ENCODE peak calls at places on chromosomes 4 and X, in five cellular contexts. F is heart left ventricle, M is Peyer's patch, Q is upper lobe of right lung, O is endothelial cell of umbilical vein. G is an unnamed sample.

GRCh38 chr4:56906534-56906933 is 1.2 kb upstream of the REST start:
- DNase-seq in F (no peak), M (no peak), Q (no peak), O (no peak), G (no peak)

GRCh38 chr4:8656185-8656517 is 63.6 kb downstream of the CPZ start:
- DNase-seq in F (no peak), M (no peak), Q (no peak), O (no peak), G (no peak)

GRCh38 chr4:156971623-156972369 is at the start of gene PDGFC:
- DNase-seq in F (peak; percentile 70), M (peak; percentile 78), Q (peak; percentile 95), O (peak; percentile 75), G (peak; percentile 50)

GRCh38 chr4:77418333-77418732 is 187.3 kb upstream of the CXCL13 start:
- DNase-seq in F (no peak), M (no peak), Q (no peak), O (no peak), G (no peak)

GRCh38 chr4:48315728-48316630 is 25.4 kb upstream of the SLAIN2 start:
- DNase-seq in F (no peak), M (no peak), Q (no peak), O (peak; percentile 64), G (no peak)

GRCh38 chr4:21304061-21304541 is 603.8 kb downstream of the PACRGL start:
- DNase-seq in F (no peak), M (no peak), Q (peak; percentile 55), O (no peak), G (no peak)

GRCh38 chrX:70166601-70167590 is 10.4 kb upstream of the DGAT2L6 start:
- DNase-seq in F (no peak), M (no peak), Q (no peak), O (peak; percentile 53), G (no peak)

GRCh38 chrX:49959602-49960001 is 37.2 kb downstream of the CLCN5 start:
- DNase-seq in F (no peak), M (no peak), Q (no peak), O (no peak), G (no peak)

GRCh38 chr4:101019941-101020401 is 327.4 kb downstream of the PPP3CA start:
- DNase-seq in F (no peak), M (no peak), Q (no peak), O (peak; percentile 51), G (no peak)

GRCh38 chrX:93985621-93986020 is 311.6 kb downstream of the FAM133A start:
- DNase-seq in F (no peak), M (no peak), Q (no peak), O (no peak), G (no peak)

GRCh38 chrX:68429216-68429615 is 4.1 kb downstream of the OPHN1 start:
- DNase-seq in F (no peak), M (no peak), Q (no peak), O (no peak), G (no peak)
- H3K4me1 ChIP-seq in F (peaks cover 1% of the 10 kb centered on the region), M (no peaks in the 10 kb centered on the region), Q (no peaks in the 10 kb centered on the region), O (peaks cover 9% of the 10 kb centered on the region), G (no peaks in the 10 kb centered on the region)

DNA sequence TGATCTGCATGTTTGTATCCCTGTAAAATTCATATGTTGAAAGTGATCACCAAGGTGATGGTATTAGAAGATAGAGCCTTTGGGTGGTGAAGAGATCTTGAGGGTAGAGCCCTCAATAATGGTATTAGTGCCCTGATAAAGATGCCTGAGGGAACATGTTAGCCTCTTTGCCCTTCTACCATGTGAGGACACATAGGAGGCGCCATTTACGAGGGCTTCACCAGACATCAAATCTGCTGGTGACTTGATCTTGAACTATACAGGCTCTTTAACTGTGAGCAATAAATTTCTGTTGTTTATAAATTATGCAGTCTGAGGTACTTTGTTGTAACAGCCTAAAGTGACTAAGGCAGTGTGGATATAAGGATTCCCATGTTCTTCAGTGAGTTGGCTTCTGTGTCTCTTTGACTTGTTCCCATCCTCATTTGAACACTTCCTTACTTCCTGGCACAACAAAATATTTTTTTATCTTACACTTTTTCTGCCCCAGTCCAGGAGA is 11.8 kb downstream of the MOB1B start:
- DNase-seq in F (no peak), M (no peak), Q (no peak), O (no peak), G (no peak)
- TF ChIP-seq CTCF in F (no peak), M (no peak), Q (no peak), O (no peak), G (no peak)

DNA sequence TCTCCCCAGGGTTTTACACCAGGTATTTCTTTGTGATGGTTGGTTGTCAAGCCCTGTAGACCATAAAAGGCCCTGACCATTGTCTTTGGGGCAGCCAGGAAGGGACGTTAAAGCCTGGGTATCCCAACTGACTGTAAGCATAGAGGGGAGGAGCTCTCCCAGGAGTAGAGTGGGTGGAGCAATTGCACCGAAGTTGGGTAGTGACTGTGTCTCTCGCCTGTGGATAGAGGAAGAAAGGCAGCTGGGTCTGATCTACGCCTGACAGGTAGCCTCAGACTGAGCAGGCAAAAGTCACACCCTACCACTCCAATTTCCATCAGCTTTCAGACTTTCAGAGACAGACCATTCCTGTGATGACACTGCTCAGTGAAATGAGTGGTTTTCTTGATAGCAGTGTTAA is 123.3 kb downstream of the KLHL8 start:
- DNase-seq in F (no peak), M (no peak), Q (no peak), O (no peak), G (no peak)
- H3K4me1 ChIP-seq in F (peaks cover 14% of the 10 kb centered on the region), M (no peaks in the 10 kb centered on the region), Q (peaks cover 37% of the 10 kb centered on the region), O (peaks cover 17% of the 10 kb centered on the region), G (peaks cover 21% of the 10 kb centered on the region)

GRCh38 chrX:138034136-138034535 is 468.2 kb downstream of the ZIC3 start:
- DNase-seq in F (no peak), M (no peak), Q (no peak), O (no peak), G (no peak)
- TF ChIP-seq CTCF in F (no peak), M (no peak), Q (no peak), O (no peak), G (no peak)

DNA sequence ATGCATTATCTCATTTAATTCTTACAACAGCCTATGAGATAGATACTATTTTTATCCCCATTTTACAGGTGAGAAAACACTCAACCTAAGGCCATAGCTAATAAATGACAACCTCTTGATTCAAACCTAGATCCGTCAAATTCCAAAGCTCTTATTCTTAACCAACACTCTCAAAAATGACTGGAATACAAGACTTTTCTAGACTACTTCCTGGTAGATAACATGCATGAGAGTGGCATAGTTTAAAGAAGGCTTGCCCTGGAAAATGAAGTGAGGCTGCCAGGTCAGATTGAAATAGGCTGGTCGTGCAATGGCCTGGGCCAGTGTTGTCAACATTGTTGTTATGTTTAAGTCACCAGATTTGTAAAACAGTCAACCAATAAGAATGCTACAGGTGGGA is 86.6 kb downstream of the DNAAF6 start:
- DNase-seq in F (no peak), M (no peak), Q (no peak), O (no peak), G (no peak)
- H3K4me1 ChIP-seq in F (no peaks in the 10 kb centered on the region), M (no peaks in the 10 kb centered on the region), Q (no peaks in the 10 kb centered on the region), O (no peaks in the 10 kb centered on the region), G (no peaks in the 10 kb centered on the region)

G was measured in thoracic aorta.